ENCODE peak calls at places on chromosomes 16 and 17, in five cellular contexts. U is HEK293T, X is H1, F is HepG2, T is GM12878. K is an unnamed sample.

GRCh38 chr17:71975331-71975801 is 145.5 kb upstream of the SOX9 start:
- DNase-seq in U (no peak), X (no peak), F (no peak), T (no peak), K (no peak)

GRCh38 chr17:5955764-5956163 is 114.4 kb upstream of the WSCD1 start:
- DNase-seq in U (no peak), X (no peak), F (no peak), T (no peak), K (no peak)

GRCh38 chr16:68324780-68325357 is 14.1 kb downstream of the PRMT7 start:
- DNase-seq in U (no peak), X (no peak), F (no peak), T (no peak), K (no peak)

GRCh38 chr16:89099905-89100304 is 6.3 kb downstream of the ACSF3 start:
- DNase-seq in U (no peak), X (no peak), F (no peak), T (no peak), K (no peak)

GRCh38 chr17:66755101-66755943 is 79.6 kb upstream of the CACNG5 start:
- DNase-seq in U (no peak), X (no peak), F (no peak), T (no peak), K (no peak)

GRCh38 chr17:75266315-75267145 is 4.5 kb downstream of the MIF4GD start:
- DNase-seq in U (no peak), X (no peak), F (no peak), T (no peak), K (no peak)

GRCh38 chr17:28710948-28711722 is 553 bp downstream of the PROCA1 start:
- DNase-seq in U (peak), X (peak), F (peak), T (peak), K (peak)

GRCh38 chr16:17205279-17206139 is 265.3 kb downstream of the XYLT1 start:
- DNase-seq in U (no peak), X (no peak), F (no peak), T (no peak), K (peak)

GRCh38 chr17:35733366-35733765 is 1.9 kb downstream of the RASL10B start:
- DNase-seq in U (no peak), X (no peak), F (no peak), T (no peak), K (no peak)

GRCh38 chr16:83995756-83996155 is 27.7 kb downstream of the NECAB2 start:
- DNase-seq in U (no peak), X (no peak), F (no peak), T (no peak), K (no peak)

GRCh38 chr16:89409161-89409711 is 81.1 kb downstream of the ANKRD11 start:
- DNase-seq in U (no peak), X (no peak), F (no peak), T (no peak), K (no peak)

GRCh38 chr17:7837375-7838290 is 3.6 kb downstream of the KDM6B start:
- DNase-seq in U (no peak), X (no peak), F (peak), T (no peak), K (no peak)

GRCh38 chr17:79968116-79968515 is 67.6 kb downstream of the TBC1D16 start:
- DNase-seq in U (no peak), X (no peak), F (no peak), T (no peak), K (no peak)

GRCh38 chr17:1693339-1693738 is 8.7 kb upstream of the PRPF8 start:
- DNase-seq in U (no peak), X (no peak), F (no peak), T (no peak), K (no peak)

GRCh38 chr16:78462261-78463208 is 363.1 kb downstream of the WWOX start:
- DNase-seq in U (no peak), X (no peak), F (peak), T (no peak), K (no peak)

GRCh38 chr16:88299751-88300462 is 82.9 kb upstream of the ZNF469 start:
- DNase-seq in U (no peak), X (no peak), F (no peak), T (no peak), K (no peak)

GRCh38 chr17:18129041-18129502 is 20.5 kb downstream of the MYO15A start:
- DNase-seq in U (no peak), X (no peak), F (no peak), T (no peak), K (no peak)

GRCh38 chr16:10494343-10495030 is 85.9 kb downstream of the EMP2 start:
- DNase-seq in U (no peak), X (no peak), F (no peak), T (no peak), K (no peak)

GRCh38 chr17:59454633-59455105 is 110.7 kb upstream of the DHX40 start:
- DNase-seq in U (no peak), X (no peak), F (no peak), T (no peak), K (no peak)

GRCh38 chr17:35727635-35728034 is 3.8 kb upstream of the RASL10B start:
- DNase-seq in U (no peak), X (no peak), F (no peak), T (no peak), K (no peak)

GRCh38 chr17:40307001-40307690 is 1.8 kb upstream of the RARA start:
- DNase-seq in U (no peak), X (no peak), F (no peak), T (no peak), K (no peak)

GRCh38 chr17:42969006-42969581 is 4.8 kb upstream of the AARSD1 start:
- DNase-seq in U (no peak), X (no peak), F (no peak), T (no peak), K (no peak)

GRCh38 chr17:62678214-62678919 is 50.9 kb downstream of the MRC2 start:
- DNase-seq in U (no peak), X (no peak), F (no peak), T (no peak), K (no peak)

GRCh38 chr16:12057276-12057675 is 80.7 kb downstream of the SNX29 start:
- DNase-seq in U (no peak), X (no peak), F (no peak), T (no peak), K (no peak)

GRCh38 chr16:74438492-74438979 is 17.3 kb upstream of the CLEC18B start:
- DNase-seq in U (no peak), X (no peak), F (no peak), T (no peak), K (no peak)

GRCh38 chr16:14354561-14355351 is 275.3 kb downstream of the PARN start:
- DNase-seq in U (no peak), X (no peak), F (no peak), T (peak), K (no peak)

GRCh38 chr17:16415031-16415924 is at the start of gene TRPV2:
- DNase-seq in U (peak), X (no peak), F (peak), T (peak), K (no peak)

GRCh38 chr17:59004338-59005111 is 102.2 kb downstream of the TRIM37 start:
- DNase-seq in U (peak), X (peak), F (peak), T (peak), K (peak)

GRCh38 chr17:66727634-66728570 is 107.0 kb upstream of the CACNG5 start:
- DNase-seq in U (peak), X (peak), F (peak), T (no peak), K (peak)

GRCh38 chr17:75124041-75124818 is 7.3 kb downstream of the NT5C start:
- DNase-seq in U (no peak), X (no peak), F (peak), T (no peak), K (no peak)

GRCh38 chr17:39243155-39243554 is 17.4 kb upstream of the STAC2 start:
- DNase-seq in U (no peak), X (no peak), F (no peak), T (no peak), K (no peak)

GRCh38 chr16:58187092-58187491 is 10.8 kb downstream of the CSNK2A2 start:
- DNase-seq in U (no peak), X (no peak), F (no peak), T (no peak), K (no peak)

GRCh38 chr17:48952904-48953303 is 8.3 kb upstream of the SNF8 start:
- DNase-seq in U (no peak), X (no peak), F (no peak), T (peak), K (no peak)

DNA sequence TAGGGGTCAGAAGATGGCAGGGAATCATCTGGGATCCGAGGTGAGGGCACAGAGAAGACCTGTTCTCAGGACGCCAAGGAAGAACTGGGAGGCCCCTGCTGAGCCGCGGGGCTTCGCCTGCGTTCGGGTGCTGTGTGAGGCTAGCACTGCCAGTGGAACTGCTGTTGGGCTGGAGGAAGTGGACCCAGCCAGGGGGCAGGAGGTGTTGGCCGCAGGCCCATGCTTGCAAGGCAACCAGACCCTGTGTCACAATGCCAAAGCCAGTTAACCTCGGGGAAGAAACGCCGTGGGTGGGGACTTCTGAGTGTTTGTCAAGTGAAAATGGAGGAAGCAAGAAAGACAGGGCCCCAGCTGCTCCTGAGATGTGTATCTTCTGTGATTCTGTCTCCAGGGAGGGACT is 185.5 kb downstream of the LGALS9B start:
- DNase-seq in U (no peak), X (no peak), F (no peak), T (no peak), K (no peak)
- TF ChIP-seq SUZ12 in U (no peak), X (no peak), F (no peak), T (no peak), K (no peak)

DNA sequence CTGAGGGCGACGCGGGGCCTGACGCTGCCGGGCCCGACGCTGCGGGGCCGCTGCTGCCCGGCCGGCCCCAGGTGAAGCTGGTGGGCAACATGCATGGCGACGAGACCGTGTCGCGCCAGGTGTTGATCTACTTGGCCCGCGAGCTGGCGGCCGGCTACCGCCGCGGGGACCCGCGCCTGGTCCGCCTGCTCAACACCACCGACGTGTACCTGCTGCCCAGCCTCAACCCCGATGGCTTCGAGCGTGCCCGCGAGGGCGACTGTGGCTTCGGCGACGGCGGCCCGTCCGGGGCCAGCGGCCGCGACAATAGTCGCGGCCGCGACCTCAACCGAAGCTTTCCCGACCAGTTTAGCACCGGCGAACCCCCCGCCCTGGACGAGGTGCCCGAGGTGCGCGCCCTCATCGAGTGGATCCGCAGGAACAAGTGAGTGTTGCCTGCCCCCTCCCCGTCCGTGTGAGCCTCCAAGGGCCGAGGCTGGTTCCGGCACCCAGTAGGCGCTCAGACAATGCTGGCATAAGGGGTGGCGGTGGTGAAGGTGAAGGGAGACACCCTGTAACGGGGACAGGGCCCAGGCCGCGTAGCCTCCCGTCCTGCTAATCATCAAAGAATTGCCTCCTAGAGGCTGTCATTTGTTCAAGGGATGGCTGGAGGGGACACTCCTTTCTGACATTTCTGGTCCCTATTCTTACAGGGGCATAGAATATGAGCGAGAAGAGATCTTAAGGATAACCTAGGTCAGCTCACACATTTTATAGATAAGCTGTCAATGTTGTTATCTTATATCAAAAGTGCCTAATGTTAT is 777 bp downstream of the CPD start:
- DNase-seq in U (peak), X (no peak), F (no peak), T (no peak), K (no peak)
- TF ChIP-seq SUZ12 in U (no peak), X (peak), F (no peak), T (no peak), K (no peak)

DNA sequence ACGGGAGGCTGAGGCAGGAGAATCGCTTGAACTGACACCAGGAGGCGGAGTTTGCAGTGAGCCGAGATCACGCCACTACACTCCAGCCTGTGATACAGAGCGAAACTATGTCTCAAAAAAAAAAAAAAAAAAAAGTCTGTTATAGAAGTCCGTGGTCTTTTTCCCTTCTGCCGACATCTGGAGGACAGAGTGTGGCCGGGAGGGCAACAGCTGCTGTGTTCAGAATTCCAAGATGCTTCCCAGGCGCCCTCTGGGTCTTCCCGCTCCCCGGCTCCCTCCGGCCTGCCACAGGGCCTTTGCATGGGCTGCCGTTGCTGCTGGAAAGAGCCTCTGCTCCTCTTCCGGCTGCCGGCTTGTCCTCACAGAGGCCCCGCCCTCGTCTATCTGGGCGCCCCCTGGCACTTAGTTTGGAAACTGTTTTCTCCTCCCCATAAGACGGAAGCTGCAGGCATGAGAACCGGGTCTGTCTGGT is 2.4 kb upstream of the CACNA1H start:
- DNase-seq in U (peak), X (no peak), F (peak), T (no peak), K (no peak)
- TF ChIP-seq SUZ12 in U (no peak), X (no peak), F (no peak), T (no peak), K (no peak)

GRCh38 chr17:27488263-27488662 is 32.0 kb downstream of the KSR1 start:
- DNase-seq in U (no peak), X (no peak), F (no peak), T (no peak), K (no peak)

GRCh38 chr17:27485711-27486495 is 29.7 kb downstream of the KSR1 start:
- DNase-seq in U (no peak), X (no peak), F (no peak), T (no peak), K (no peak)

GRCh38 chr17:27490391-27490790 is 34.1 kb downstream of the KSR1 start:
- DNase-seq in U (no peak), X (no peak), F (no peak), T (no peak), K (no peak)

GRCh38 chr17:27491713-27492190 is 35.5 kb downstream of the KSR1 start:
- DNase-seq in U (no peak), X (no peak), F (no peak), T (no peak), K (no peak)

GRCh38 chr17:27489045-27489715 is 32.9 kb downstream of the KSR1 start:
- DNase-seq in U (no peak), X (no peak), F (no peak), T (no peak), K (no peak)
- TF ChIP-seq SUZ12 in U (no peak), X (no peak), F (no peak), T (no peak), K (no peak)

GRCh38 chr16:56451753-56452689 is 667 bp downstream of the OGFOD1 start:
- DNase-seq in U (peak), X (no peak), F (peak), T (no peak), K (no peak)
- TF ChIP-seq SUZ12 in U (no peak), X (no peak), F (no peak), T (no peak), K (no peak)

DNA sequence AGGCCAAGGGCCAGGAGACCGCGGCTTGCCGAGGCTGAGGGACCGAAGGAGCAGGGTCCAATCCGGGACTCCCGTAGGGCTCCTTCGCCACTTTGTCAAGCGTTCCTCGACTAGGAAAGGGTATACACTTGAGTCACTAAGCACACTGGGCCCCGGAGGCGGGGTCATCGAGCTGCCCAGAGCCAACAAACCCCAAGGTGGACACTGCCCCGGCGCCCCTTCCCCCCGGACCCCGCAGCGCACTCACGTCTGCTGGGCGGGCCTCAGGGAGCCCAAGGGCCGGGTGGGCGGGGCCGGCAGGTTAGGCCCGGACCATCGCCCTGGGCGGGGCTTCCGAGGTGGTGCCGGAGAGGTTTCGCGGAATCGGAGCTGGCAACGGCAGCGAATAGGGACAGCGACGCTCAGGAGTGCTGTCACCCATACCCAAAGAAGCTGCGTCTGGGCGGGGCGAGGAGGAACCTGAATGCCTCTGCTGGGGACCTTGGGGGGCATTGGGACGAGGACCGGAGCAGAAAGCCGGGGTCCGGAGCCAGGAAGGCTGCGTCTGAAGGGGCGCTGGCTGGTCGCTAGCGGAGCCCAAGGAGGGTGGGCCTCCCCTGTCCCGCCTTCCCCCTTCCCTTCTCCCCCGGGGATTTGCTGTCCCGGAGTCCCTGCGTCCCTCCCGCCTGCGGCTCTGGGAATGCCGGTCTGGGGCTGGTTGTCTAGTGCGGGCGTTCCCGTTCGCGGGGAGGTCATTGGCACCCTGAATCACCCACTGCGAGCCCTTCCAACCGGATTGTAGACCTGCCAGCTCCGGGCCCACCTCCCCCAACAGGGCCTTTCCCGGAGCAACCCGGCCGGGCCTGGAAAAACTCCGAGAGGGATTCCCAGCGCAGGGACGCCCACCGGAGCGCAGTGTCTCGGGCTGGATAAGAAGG is 118.2 kb upstream of the SMURF2 start:
- DNase-seq in U (no peak), X (no peak), F (no peak), T (no peak), K (no peak)
- TF ChIP-seq SUZ12 in U (no peak), X (no peak), F (no peak), T (no peak), K (no peak)

GRCh38 chr16:66457888-66458287 is 30.8 kb downstream of the BEAN1 start:
- DNase-seq in U (no peak), X (no peak), F (no peak), T (no peak), K (no peak)
- TF ChIP-seq SUZ12 in U (no peak), X (no peak), F (no peak), T (no peak), K (no peak)

GRCh38 chr17:57456622-57457021 is 200.3 kb downstream of the MSI2 start:
- DNase-seq in U (no peak), X (no peak), F (no peak), T (no peak), K (no peak)
- TF ChIP-seq SUZ12 in U (no peak), X (no peak), F (no peak), T (no peak), K (no peak)

DNA sequence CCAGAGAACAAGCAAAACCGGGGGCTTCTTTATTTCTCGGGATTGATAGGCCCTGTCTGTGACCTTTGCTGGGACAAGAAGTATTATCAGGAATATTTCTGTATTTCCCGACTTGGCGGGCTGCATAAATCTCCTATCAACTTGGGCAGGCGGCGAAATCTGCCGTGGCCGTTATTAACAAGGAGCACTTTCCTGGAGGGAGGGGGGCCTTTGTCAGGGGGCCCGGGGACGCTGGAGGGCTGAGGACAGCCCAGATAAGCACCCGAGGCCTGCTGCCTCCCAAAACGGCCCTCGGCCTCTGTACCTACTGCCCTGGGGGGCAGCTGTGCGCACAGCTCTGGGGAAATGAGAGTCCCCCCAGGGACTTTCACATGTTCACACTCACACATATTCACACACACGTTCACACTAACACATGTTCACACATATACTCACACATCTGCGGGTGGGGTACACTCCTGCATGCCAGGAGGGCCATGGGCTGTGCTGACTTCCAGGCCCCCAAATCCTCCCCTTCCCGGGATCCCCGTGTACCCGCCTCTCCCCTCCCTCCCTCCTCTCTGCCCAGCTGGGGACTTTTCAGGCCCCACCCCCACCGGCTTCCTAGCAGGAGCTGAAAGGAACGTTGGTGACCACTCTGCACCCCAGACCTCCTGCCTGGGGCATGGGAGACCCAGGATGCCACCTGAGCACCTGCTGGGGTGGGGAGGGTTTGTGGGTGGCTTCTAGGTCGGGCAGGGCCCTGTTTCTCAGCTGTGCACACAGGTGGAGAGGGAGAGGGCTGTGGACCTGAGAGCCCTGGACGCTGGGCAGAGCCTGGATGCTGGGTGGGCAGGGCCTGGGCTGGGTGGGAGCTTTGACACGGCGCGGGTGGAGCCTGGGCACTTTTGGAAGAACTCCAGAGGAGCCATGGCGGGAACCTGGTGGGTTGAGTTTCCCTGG is 24.3 kb upstream of the GSE1 start:
- DNase-seq in U (no peak), X (no peak), F (no peak), T (no peak), K (no peak)
- TF ChIP-seq SUZ12 in U (no peak), X (no peak), F (no peak), T (no peak), K (no peak)

K was measured in NT2/D1.